ENCODE peak calls at places on chromosomes 2 and 18, in six cellular contexts. Z, O, B, I, C and H are unnamed samples.

GRCh38 chr2:109185801-109186570 is 57.0 kb downstream of the SH3RF3 start:
- DNase-seq in Z (peak; percentile 50), O (peak; percentile 46), B (no peak), I (no peak), C (peak; percentile 88), H (no peak)

GRCh38 chr2:200471324-200471848 is 38.5 kb downstream of the KCTD18 start:
- DNase-seq in Z (peak; percentile 34), O (no peak), B (no peak), I (peak; percentile 55), C (no peak), H (no peak)

GRCh38 chr2:85730686-85731085 is 23.1 kb upstream of the ATOH8 start:
- DNase-seq in Z (no peak), O (no peak), B (no peak), I (no peak), C (peak; percentile 60), H (no peak)

GRCh38 chr2:189836644-189837043 is 52.4 kb downstream of the PMS1 start:
- DNase-seq in Z (peak; percentile 62), O (no peak), B (peak; percentile 59), I (no peak), C (no peak), H (peak; percentile 53)

GRCh38 chr2:79833235-79833878 is 320.5 kb downstream of the CTNNA2 start:
- DNase-seq in Z (no peak), O (no peak), B (no peak), I (no peak), C (no peak), H (peak; percentile 67)

GRCh38 chr2:159179696-159180095 is 106.8 kb downstream of the WDSUB1 start:
- DNase-seq in Z (no peak), O (no peak), B (no peak), I (no peak), C (no peak), H (no peak)

GRCh38 chr2:27123302-27124150 is at the start of gene ABHD1:
- DNase-seq in Z (peak; percentile 22), O (peak; percentile 86), B (no peak), I (peak; percentile 55), C (peak; percentile 79), H (no peak)

GRCh38 chr2:163601377-163601776 is 134.4 kb downstream of the FIGN start:
- DNase-seq in Z (no peak), O (no peak), B (no peak), I (no peak), C (no peak), H (no peak)

GRCh38 chr18:45335644-45336043 is 279.6 kb upstream of the SLC14A2 start:
- DNase-seq in Z (no peak), O (no peak), B (no peak), I (no peak), C (no peak), H (peak; percentile 30)

GRCh38 chr2:241808051-241808450 is 942 bp upstream of the NEU4 start:
- DNase-seq in Z (peak; percentile 13), O (peak; percentile 43), B (no peak), I (no peak), C (no peak), H (no peak)

GRCh38 chr2:165469417-165469816 is at the start of gene CSRNP3:
- DNase-seq in Z (peak; percentile 91), O (peak; percentile 67), B (peak; percentile 51), I (peak; percentile 86), C (peak; percentile 84), H (peak; percentile 31)

GRCh38 chr2:240436626-240437180 is 1.2 kb downstream of the GPC1 start:
- DNase-seq in Z (peak; percentile 39), O (no peak), B (no peak), I (no peak), C (peak; percentile 73), H (no peak)

GRCh38 chr2:238406222-238406997 is 20.3 kb upstream of the ASB1 start:
- DNase-seq in Z (no peak), O (no peak), B (no peak), I (no peak), C (no peak), H (no peak)

GRCh38 chr2:37581433-37581832 is 90.0 kb downstream of the CDC42EP3 start:
- DNase-seq in Z (no peak), O (no peak), B (no peak), I (no peak), C (no peak), H (no peak)

GRCh38 chr2:42858140-42859005 is 66.0 kb upstream of the HAAO start:
- DNase-seq in Z (no peak), O (no peak), B (no peak), I (no peak), C (peak; percentile 57), H (no peak)

GRCh38 chr2:25711641-25712369 is 38.4 kb upstream of the DTNB start:
- DNase-seq in Z (no peak), O (no peak), B (no peak), I (no peak), C (no peak), H (peak; percentile 53)

GRCh38 chr2:106193491-106193976 is 567 bp downstream of the UXS1 start:
- DNase-seq in Z (no peak), O (peak; percentile 55), B (no peak), I (no peak), C (no peak), H (no peak)

GRCh38 chr18:46261799-46262198 is 157.6 kb downstream of the HAUS1 start:
- DNase-seq in Z (no peak), O (no peak), B (no peak), I (no peak), C (no peak), H (no peak)

GRCh38 chr2:96792772-96793749 is 23.0 kb upstream of the CNNM3 start:
- DNase-seq in Z (no peak), O (no peak), B (no peak), I (no peak), C (peak; percentile 48), H (no peak)

GRCh38 chr2:233492738-233493137 is 73.8 kb downstream of the USP40 start:
- DNase-seq in Z (no peak), O (no peak), B (no peak), I (no peak), C (no peak), H (no peak)

GRCh38 chr2:221100467-221101089 is 471.5 kb downstream of the EPHA4 start:
- DNase-seq in Z (no peak), O (no peak), B (no peak), I (no peak), C (no peak), H (no peak)

GRCh38 chr2:72274284-72274869 is 126.7 kb upstream of the CYP26B1 start:
- DNase-seq in Z (no peak), O (no peak), B (no peak), I (no peak), C (no peak), H (no peak)

GRCh38 chr2:18719978-18720775 is 130.8 kb upstream of the NT5C1B start:
- DNase-seq in Z (peak; percentile 79), O (no peak), B (no peak), I (no peak), C (no peak), H (no peak)

GRCh38 chr2:232088771-232089170 is 127.3 kb downstream of the DIS3L2 start:
- DNase-seq in Z (peak; percentile 17), O (no peak), B (no peak), I (no peak), C (no peak), H (no peak)

GRCh38 chr2:240886678-240887574 is 9.0 kb downstream of the MAB21L4 start:
- DNase-seq in Z (no peak), O (peak; percentile 95), B (no peak), I (no peak), C (no peak), H (peak; percentile 31)

GRCh38 chr2:37637985-37638384 is 33.5 kb downstream of the CDC42EP3 start:
- DNase-seq in Z (no peak), O (no peak), B (no peak), I (no peak), C (no peak), H (no peak)

GRCh38 chr2:57864926-57865325 is 181.7 kb upstream of the VRK2 start:
- DNase-seq in Z (no peak), O (no peak), B (no peak), I (no peak), C (no peak), H (no peak)

GRCh38 chr2:212538156-212539144 is at the start of gene ERBB4:
- DNase-seq in Z (peak; percentile 18), O (peak; percentile 42), B (no peak), I (peak; percentile 25), C (peak; percentile 64), H (no peak)

GRCh38 chr2:212536385-212537310 is 2.0 kb downstream of the ERBB4 start:
- DNase-seq in Z (no peak), O (no peak), B (no peak), I (peak; percentile 25), C (no peak), H (no peak)

GRCh38 chr2:212535963-212536362 is 2.6 kb downstream of the ERBB4 start:
- DNase-seq in Z (no peak), O (no peak), B (no peak), I (no peak), C (no peak), H (no peak)

GRCh38 chr2:212539145-212539880 is 711 bp upstream of the ERBB4 start:
- DNase-seq in Z (no peak), O (peak; percentile 65), B (no peak), I (peak; percentile 45), C (peak; percentile 52), H (no peak)

GRCh38 chr2:212537311-212538155 is 1.1 kb downstream of the ERBB4 start:
- DNase-seq in Z (peak; percentile 36), O (peak; percentile 58), B (no peak), I (no peak), C (no peak), H (peak; percentile 36)
- H3K4me3 ChIP-seq in Z (peak overlapping the region; percentile 96), O (peak overlapping the region; percentile 31), B (peak overlapping the region; percentile 58), I (peak overlapping the region; percentile 75), C (peak overlapping the region; percentile 52), H (peak overlapping the region; percentile 44)

DNA sequence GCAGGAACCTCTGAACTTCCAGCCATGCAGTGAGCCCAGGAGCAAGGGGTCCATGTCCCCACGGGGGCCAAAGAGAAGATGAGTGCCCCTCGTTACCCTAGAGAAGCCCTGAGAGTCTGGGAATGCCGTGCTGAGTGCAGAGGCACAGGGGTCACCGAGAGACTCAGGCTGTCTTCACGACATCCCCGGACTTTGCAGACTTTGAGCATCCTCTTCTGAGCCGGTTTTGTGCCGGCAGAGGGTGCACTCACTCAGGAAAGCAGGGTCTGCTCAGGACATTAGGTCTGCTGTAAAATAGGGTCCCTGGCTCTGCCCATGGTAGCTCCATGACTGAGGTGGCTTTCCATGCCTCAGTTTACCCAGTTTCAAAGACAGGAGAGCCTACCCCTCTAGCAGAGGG is 71.0 kb downstream of the GALNT14 start:
- DNase-seq in Z (peak; percentile 2), O (no peak), B (no peak), I (no peak), C (no peak), H (no peak)
- TF ChIP-seq CTCF in Z (peak; percentile 2), O (no peak), B (peak; percentile 12), I (peak; percentile 19), C (no peak), H (no peak)

GRCh38 chr2:197249771-197250397 is 60.7 kb downstream of the ANKRD44 start:
- DNase-seq in Z (no peak), O (no peak), B (no peak), I (no peak), C (no peak), H (no peak)
- H3K4me3 ChIP-seq in Z (no peak overlapping the region), O (no peak overlapping the region), B (no peak overlapping the region), I (no peak overlapping the region), C (no peak overlapping the region), H (no peak overlapping the region)

DNA sequence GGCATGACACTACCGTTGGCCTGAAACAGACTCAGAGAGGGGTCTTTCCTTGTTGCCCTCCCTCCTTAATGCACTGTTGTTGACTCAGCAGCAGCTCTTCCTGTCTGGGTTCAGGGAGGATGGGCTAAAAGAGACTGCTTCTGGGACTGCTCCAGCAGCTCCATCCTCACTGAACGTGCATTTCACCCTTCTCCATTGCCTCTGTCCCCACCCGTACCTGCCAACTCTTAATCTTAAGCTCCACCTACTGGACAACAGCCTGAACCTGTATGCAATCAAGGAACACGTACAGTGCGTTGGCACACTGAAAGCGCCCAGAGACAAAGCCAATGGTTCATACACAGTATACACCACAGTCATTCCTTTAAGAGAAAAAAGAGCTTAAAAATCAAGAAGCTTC is 230.8 kb upstream of the RAB6C start:
- DNase-seq in Z (no peak), O (no peak), B (no peak), I (no peak), C (no peak), H (peak; percentile 49)
- TF ChIP-seq CTCF in Z (no peak), O (no peak), B (no peak), I (no peak), C (no peak), H (peak; percentile 79)